ENCODE peak calls at places on chromosome 1, in five cellular contexts. E is A549, P is K562, H is GM12878, C is HepG2. Z is an unnamed sample.

GRCh38 chr1:84959294-84959693 is 37.6 kb downstream of the MCOLN2 start:
- DNase-seq in E (no peak), P (no peak), H (peak; percentile 68), C (no peak), Z (no peak)

GRCh38 chr1:205594846-205595245 is 37.0 kb downstream of the ELK4 start:
- DNase-seq in E (no peak), P (no peak), H (no peak), C (no peak), Z (peak; percentile 24)

GRCh38 chr1:32220746-32221580 is 1.2 kb downstream of the TMEM234 start:
- DNase-seq in E (no peak), P (no peak), H (peak; percentile 35), C (no peak), Z (no peak)

GRCh38 chr1:27522860-27523665 is 33.1 kb upstream of the WASF2 start:
- DNase-seq in E (no peak), P (peak; percentile 73), H (no peak), C (peak; percentile 52), Z (peak; percentile 68)

GRCh38 chr1:175155936-175156335 is 36.6 kb downstream of the KIAA0040 start:
- DNase-seq in E (no peak), P (no peak), H (no peak), C (no peak), Z (no peak)

GRCh38 chr1:54404939-54405880 is 984 bp downstream of the SSBP3 start:
- DNase-seq in E (no peak), P (peak; percentile 64), H (no peak), C (no peak), Z (no peak)

GRCh38 chr1:157585984-157586383 is 11.9 kb downstream of the FCRL4 start:
- DNase-seq in E (no peak), P (no peak), H (no peak), C (no peak), Z (no peak)

GRCh38 chr1:56120021-56120420 is 459.3 kb downstream of the PLPP3 start:
- DNase-seq in E (no peak), P (no peak), H (no peak), C (no peak), Z (no peak)

GRCh38 chr1:28877132-28877781 is 37.1 kb upstream of the EPB41 start:
- DNase-seq in E (peak; percentile 66), P (peak; percentile 81), H (peak; percentile 28), C (peak; percentile 62), Z (no peak)

GRCh38 chr1:97350662-97351061 is 570.2 kb downstream of the DPYD start:
- DNase-seq in E (no peak), P (no peak), H (no peak), C (no peak), Z (no peak)

GRCh38 chr1:223326776-223327175 is 37.2 kb downstream of the SUSD4 start:
- DNase-seq in E (no peak), P (no peak), H (no peak), C (no peak), Z (no peak)

GRCh38 chr1:10146391-10146790 is 64.0 kb upstream of the KIF1B start:
- DNase-seq in E (no peak), P (no peak), H (no peak), C (no peak), Z (no peak)

GRCh38 chr1:12555411-12556367 is 62.3 kb downstream of the DHRS3 start:
- DNase-seq in E (no peak), P (no peak), H (no peak), C (no peak), Z (no peak)

DNA sequence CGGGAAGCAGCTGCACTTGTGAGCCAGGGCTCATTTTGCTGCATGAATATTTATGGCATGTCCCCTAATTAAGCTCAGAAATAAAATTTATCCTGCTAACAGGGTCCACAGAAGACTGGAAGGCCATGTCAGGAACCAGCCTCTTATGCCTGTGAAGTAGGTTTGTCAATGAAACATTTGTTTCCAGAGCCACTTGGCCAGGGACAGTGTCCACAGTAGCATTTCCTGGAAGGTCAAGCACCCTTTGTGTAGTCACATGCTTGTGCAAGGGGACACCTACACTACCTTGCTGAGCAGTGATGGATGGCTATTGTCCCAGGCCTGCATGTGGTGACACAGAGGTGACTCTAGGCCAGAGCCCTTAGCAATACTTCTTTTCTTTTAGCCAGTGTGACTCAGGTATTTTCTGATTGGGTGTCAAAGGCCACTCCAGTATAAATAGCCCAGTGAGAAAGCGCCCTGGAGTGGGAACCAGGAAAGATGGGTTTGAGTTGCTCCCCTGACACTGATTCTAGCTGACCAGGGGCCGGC is 259.1 kb downstream of the FOXD2 start:
- DNase-seq in E (no peak), P (no peak), H (no peak), C (peak; percentile 74), Z (no peak)
- TF ChIP-seq KDM1A in E (no peak), P (no peak), H (no peak), C (no peak), Z (no peak)

GRCh38 chr1:108829498-108829916 is 27.4 kb downstream of the AKNAD1 start:
- DNase-seq in E (no peak), P (no peak), H (no peak), C (peak; percentile 27), Z (no peak)

GRCh38 chr1:108819878-108820277 is 37.0 kb downstream of the AKNAD1 start:
- DNase-seq in E (no peak), P (no peak), H (no peak), C (no peak), Z (no peak)

GRCh38 chr1:108826081-108826635 is 30.7 kb downstream of the AKNAD1 start:
- DNase-seq in E (no peak), P (no peak), H (no peak), C (no peak), Z (no peak)

GRCh38 chr1:108828074-108828961 is 28.6 kb downstream of the AKNAD1 start:
- DNase-seq in E (peak; percentile 68), P (peak; percentile 78), H (peak; percentile 15), C (peak; percentile 67), Z (peak; percentile 60)

GRCh38 chr1:108824051-108824450 is 32.8 kb downstream of the AKNAD1 start:
- DNase-seq in E (no peak), P (no peak), H (no peak), C (no peak), Z (no peak)
- TF ChIP-seq KDM1A in E (no peak), P (no peak), H (no peak), C (no peak), Z (no peak)

GRCh38 chr1:193566735-193567134 is 380.3 kb upstream of the B3GALT2 start:
- DNase-seq in E (no peak), P (no peak), H (no peak), C (no peak), Z (no peak)
- TF ChIP-seq KDM1A in E (no peak), P (no peak), H (no peak), C (no peak), Z (no peak)

GRCh38 chr1:195376190-195376589 is 1232.0 kb downstream of the KCNT2 start:
- DNase-seq in E (peak; percentile 3), P (no peak), H (no peak), C (peak; percentile 0), Z (no peak)
- TF ChIP-seq KDM1A in E (no peak), P (no peak), H (no peak), C (no peak), Z (no peak)

DNA sequence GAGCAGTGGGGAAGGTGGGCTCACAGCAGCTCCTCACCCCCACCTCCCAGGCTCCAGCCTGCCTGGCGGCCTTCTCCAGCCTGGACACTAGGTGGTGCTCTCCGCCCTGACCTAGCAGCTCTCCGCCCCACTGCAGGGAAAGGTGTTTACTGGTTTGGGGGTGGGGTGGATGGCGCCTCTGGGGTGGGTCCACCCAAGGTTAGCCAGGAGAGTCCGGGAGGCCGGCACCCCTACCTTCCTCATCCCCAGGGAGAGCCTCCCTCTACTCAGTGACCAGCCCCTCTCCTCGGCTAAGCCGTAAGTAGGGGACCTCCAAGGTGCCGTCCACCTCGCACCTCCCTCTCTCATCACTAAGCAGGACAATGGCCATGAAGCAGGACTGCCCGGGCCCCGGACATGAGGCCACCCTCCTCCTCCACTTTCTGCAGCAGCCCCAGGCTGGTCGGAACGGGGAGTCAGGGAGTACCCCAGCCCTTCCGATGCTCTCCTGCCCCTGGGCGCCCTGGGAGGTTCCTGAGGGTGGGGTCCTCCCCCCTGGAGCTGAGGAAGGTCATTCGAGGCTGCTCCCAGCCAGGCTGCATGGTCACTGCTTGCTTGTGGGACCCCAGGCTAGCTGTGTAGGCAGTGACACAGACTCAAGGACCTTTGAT is 101.4 kb upstream of the VAMP3 start:
- DNase-seq in E (peak; percentile 61), P (peak; percentile 91), H (no peak), C (peak; percentile 35), Z (peak; percentile 43)
- TF ChIP-seq KDM1A in E (no peak), P (no peak), H (no peak), C (no peak), Z (no peak)

GRCh38 chr1:75625795-75626194 is 14.9 kb upstream of the SLC44A5 start:
- DNase-seq in E (no peak), P (no peak), H (no peak), C (no peak), Z (no peak)
- TF ChIP-seq KDM1A in E (no peak), P (no peak), H (no peak), C (no peak), Z (no peak)

Z was measured in H1.